ENCODE peak calls at places on chromosome 17, in six cellular contexts. Z is transverse colon; Q is GM06990; W is colonic mucosa; M is stimulated activated CD4-positive, alpha-beta T cell treated with anti-CD3 and anti-CD28 coated beads, Interleukin-4, amount 100 ng/mL, for 48 hours; L is EL. N is an unnamed sample.

GRCh38 chr17:40062347-40063033 is at the start of gene THRA:
- DNase-seq in Q (peak), W (peak), L (peak), M (peak), Z (peak), N (peak)

GRCh38 chr17:58307468-58308172 is 21.0 kb downstream of the TSPOAP1 start:
- DNase-seq in M (no peak), Z (no peak), L (no peak), Q (no peak), W (no peak), N (no peak)

GRCh38 chr17:51701501-51701900 is 441.2 kb downstream of the UTP18 start:
- DNase-seq in W (no peak), Z (no peak), M (no peak), L (no peak), Q (no peak), N (no peak)

GRCh38 chr17:68197997-68198930 is 49.6 kb upstream of the AMZ2 start:
- DNase-seq in M (no peak), Q (no peak), L (no peak), W (no peak), Z (no peak), N (peak)

GRCh38 chr17:6343736-6344135 is 91.2 kb downstream of the AIPL1 start:
- DNase-seq in Q (no peak), Z (no peak), L (no peak), W (no peak), M (no peak), N (no peak)

GRCh38 chr17:45123930-45124796 is 8.2 kb downstream of the PLCD3 start:
- DNase-seq in W (peak), Q (no peak), L (peak), Z (peak), M (no peak), N (no peak)

GRCh38 chr17:39632153-39632941 is 4.6 kb upstream of the STARD3 start:
- DNase-seq in Q (no peak), M (no peak), W (peak), L (no peak), Z (peak), N (peak)

GRCh38 chr17:57783338-57783742 is 38.2 kb upstream of the CCDC182 start:
- DNase-seq in L (peak), M (peak), Q (peak), Z (peak), W (peak), N (peak)